ENCODE peak calls at places on chromosomes 6 and 20, in seven cellular contexts. E is endothelial cell, U is GM13976, C is breast epithelium, G is esophagus squamous epithelium, T is endodermal cell, D is lower leg skin. N is an unnamed sample.

GRCh38 chr6:21438237-21438985 is 155.1 kb upstream of the SOX4 start:
- DNase-seq in C (no peak), T (no peak), D (no peak), G (no peak), E (no peak), U (peak), N (no peak)

GRCh38 chr6:136499370-136499769 is 50.9 kb downstream of the MAP7 start:
- DNase-seq in D (no peak), U (no peak), T (no peak), G (no peak), E (no peak), C (no peak), N (no peak)

GRCh38 chr6:16243055-16243454 is 4.7 kb downstream of the GMPR start:
- DNase-seq in G (no peak), C (no peak), E (no peak), T (no peak), D (no peak), U (no peak), N (no peak)

GRCh38 chr20:10665791-10666190 is 8.0 kb downstream of the JAG1 start:
- DNase-seq in E (no peak), T (peak), D (peak), U (no peak), G (no peak), C (no peak), N (no peak)

GRCh38 chr6:109440325-109441068 is at the start of the genes PPIL6 and SMPD2:
- DNase-seq in E (peak), C (peak), T (peak), D (peak), G (peak), U (peak), N (peak)

GRCh38 chr6:142570221-142570671 is 268.4 kb downstream of the ADGRG6 start:
- DNase-seq in D (no peak), G (no peak), E (no peak), C (no peak), T (no peak), U (no peak), N (no peak)

GRCh38 chr6:110179406-110180227 is at the start of gene WASF1:
- DNase-seq in D (peak), T (peak), E (peak), C (peak), G (peak), U (peak), N (peak)

GRCh38 chr6:157535354-157536217 is 154.6 kb downstream of the ZDHHC14 start:
- DNase-seq in G (no peak), C (no peak), U (peak), D (peak), E (no peak), T (no peak), N (no peak)

GRCh38 chr6:18506387-18507017 is 119.4 kb downstream of the RNF144B start:
- DNase-seq in G (no peak), D (no peak), U (no peak), T (no peak), E (no peak), C (no peak), N (no peak)

GRCh38 chr6:81380718-81381338 is 371.7 kb downstream of the TENT5A start:
- DNase-seq in G (no peak), D (no peak), C (no peak), E (no peak), T (no peak), U (no peak), N (no peak)

GRCh38 chr6:36758516-36759176 is 61.0 kb downstream of the RAB44 start:
- DNase-seq in C (no peak), D (no peak), G (no peak), E (no peak), T (peak), U (no peak), N (no peak)

GRCh38 chr6:72421387-72421786 is 200.5 kb upstream of the KCNQ5 start:
- DNase-seq in T (no peak), C (no peak), U (no peak), E (no peak), G (no peak), D (no peak), N (no peak)

GRCh38 chr6:142374965-142375733 is 73.3 kb downstream of the ADGRG6 start:
- DNase-seq in T (no peak), G (no peak), D (no peak), C (no peak), U (no peak), E (no peak), N (no peak)

GRCh38 chr6:81822584-81822983 is 70.1 kb upstream of the TENT5A start:
- DNase-seq in U (no peak), T (no peak), C (no peak), E (no peak), D (no peak), G (no peak), N (no peak)

GRCh38 chr6:122736606-122737005 is 42.9 kb upstream of the FABP7 start:
- DNase-seq in U (no peak), G (no peak), C (no peak), E (no peak), T (no peak), D (no peak), N (no peak)

GRCh38 chr6:107715523-107716321 is 108.4 kb downstream of the SCML4 start:
- DNase-seq in E (no peak), C (no peak), T (peak), U (no peak), G (no peak), D (peak), N (no peak)

GRCh38 chr6:78966542-78966941 is 99.2 kb downstream of the IRAK1BP1 start:
- DNase-seq in D (no peak), U (no peak), E (no peak), T (no peak), C (no peak), G (no peak), N (no peak)

GRCh38 chr6:4078830-4079471 is at the start of gene FAM217A:
- DNase-seq in C (no peak), E (no peak), U (no peak), D (no peak), T (peak), G (no peak), N (no peak)

GRCh38 chr6:19719691-19720127 is 117.5 kb upstream of the ID4 start:
- DNase-seq in G (no peak), U (no peak), T (peak), C (no peak), D (no peak), E (no peak), N (no peak)

GRCh38 chr20:37562695-37563480 is 35.2 kb upstream of the BLCAP start:
- DNase-seq in G (no peak), D (peak), T (no peak), E (no peak), U (no peak), C (no peak), N (peak)

GRCh38 chr6:147950623-147950987 is 392.0 kb upstream of the SASH1 start:
- DNase-seq in T (no peak), G (no peak), U (no peak), C (no peak), E (no peak), D (no peak), N (no peak)

GRCh38 chr6:26159417-26160273 is 72.4 kb downstream of the HFE start:
- DNase-seq in T (peak), D (no peak), C (no peak), E (no peak), U (no peak), G (no peak), N (no peak)

GRCh38 chr20:61567204-61567603 is 315.1 kb downstream of the CDH4 start:
- DNase-seq in G (no peak), D (no peak), E (no peak), C (no peak), T (no peak), U (no peak), N (no peak)

GRCh38 chr6:113830140-113830539 is 27.0 kb upstream of the MARCKS start:
- DNase-seq in D (no peak), E (no peak), C (no peak), T (no peak), G (no peak), U (no peak), N (no peak)

DNA sequence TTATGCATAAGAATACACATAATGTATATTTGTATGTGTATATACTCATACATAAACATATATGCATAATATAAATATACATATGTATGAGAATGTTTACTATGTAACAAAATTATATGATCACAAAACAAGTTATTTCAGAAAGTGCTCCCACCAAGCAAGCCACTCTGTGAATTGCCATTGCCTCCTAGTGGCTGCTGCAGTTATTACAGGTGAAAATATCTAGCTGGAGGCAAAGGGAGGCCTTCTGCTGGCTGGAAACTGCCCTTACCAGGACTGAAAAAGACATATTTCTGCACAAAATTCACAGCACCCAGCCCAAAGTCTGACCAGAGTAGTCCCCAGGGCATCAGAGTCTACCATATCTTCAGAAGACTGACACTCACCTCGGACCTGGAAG is 14.4 kb upstream of the ADAM33 start:
- DNase-seq in E (no peak), T (peak), G (no peak), D (no peak), U (no peak), C (no peak), N (no peak)
- TF ChIP-seq CTCF in E (peak), T (peak), G (peak), D (no peak), U (no peak), C (no peak), N (peak)

GRCh38 chr6:151027936-151028838 is 162.7 kb downstream of the MTHFD1L start:
- DNase-seq in U (no peak), T (no peak), D (peak), G (no peak), C (no peak), E (no peak), N (no peak)
- TF ChIP-seq CTCF in U (no peak), T (no peak), D (no peak), G (no peak), C (no peak), E (no peak), N (no peak)

GRCh38 chr20:33490023-33490933 is at the start of gene CBFA2T2:
- DNase-seq in U (no peak), D (peak), G (no peak), T (no peak), C (peak), E (no peak), N (no peak)
- TF ChIP-seq CTCF in U (no peak), D (no peak), G (no peak), T (peak), C (no peak), E (no peak), N (peak)

GRCh38 chr20:41540916-41541315 is 77.3 kb downstream of the CHD6 start:
- DNase-seq in T (no peak), C (no peak), G (no peak), E (no peak), U (no peak), D (no peak), N (no peak)

GRCh38 chr20:41534842-41535241 is 83.3 kb downstream of the CHD6 start:
- DNase-seq in U (no peak), G (no peak), D (no peak), T (no peak), E (no peak), C (no peak), N (no peak)

GRCh38 chr20:41537865-41538264 is 80.3 kb downstream of the CHD6 start:
- DNase-seq in G (no peak), D (no peak), T (no peak), C (no peak), U (no peak), E (no peak), N (no peak)

GRCh38 chr20:41540459-41540858 is 77.7 kb downstream of the CHD6 start:
- DNase-seq in T (no peak), C (no peak), U (no peak), E (no peak), D (no peak), G (no peak), N (no peak)

GRCh38 chr20:41538810-41539596 is 79.2 kb downstream of the CHD6 start:
- DNase-seq in E (no peak), D (no peak), C (no peak), U (no peak), G (no peak), T (no peak), N (no peak)
- TF ChIP-seq CTCF in E (no peak), D (no peak), C (no peak), U (no peak), G (no peak), T (peak), N (no peak)

DNA sequence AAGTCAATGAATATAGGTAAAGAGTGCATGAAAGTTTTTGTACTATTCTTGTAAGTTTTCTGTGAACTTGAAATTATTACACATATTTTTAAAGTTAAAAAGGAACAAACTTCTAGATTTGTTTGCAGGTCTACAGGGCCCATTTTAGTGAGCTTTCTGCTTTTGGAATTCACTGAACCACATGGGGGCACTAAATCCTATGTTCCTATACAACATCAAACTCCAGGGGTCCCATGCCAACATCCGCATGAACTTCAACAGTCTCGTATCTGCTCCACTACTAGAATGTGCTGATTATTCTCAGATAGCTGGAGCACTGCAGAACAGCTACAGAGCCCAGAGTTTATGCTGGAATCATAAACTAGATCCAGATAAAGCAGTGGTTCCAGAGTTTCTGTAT is 347.9 kb upstream of the SPTLC3 start:
- DNase-seq in C (no peak), G (no peak), D (no peak), T (peak), U (no peak), E (peak), N (no peak)
- TF ChIP-seq CTCF in C (no peak), G (no peak), D (no peak), T (peak), U (no peak), E (peak), N (peak)

DNA sequence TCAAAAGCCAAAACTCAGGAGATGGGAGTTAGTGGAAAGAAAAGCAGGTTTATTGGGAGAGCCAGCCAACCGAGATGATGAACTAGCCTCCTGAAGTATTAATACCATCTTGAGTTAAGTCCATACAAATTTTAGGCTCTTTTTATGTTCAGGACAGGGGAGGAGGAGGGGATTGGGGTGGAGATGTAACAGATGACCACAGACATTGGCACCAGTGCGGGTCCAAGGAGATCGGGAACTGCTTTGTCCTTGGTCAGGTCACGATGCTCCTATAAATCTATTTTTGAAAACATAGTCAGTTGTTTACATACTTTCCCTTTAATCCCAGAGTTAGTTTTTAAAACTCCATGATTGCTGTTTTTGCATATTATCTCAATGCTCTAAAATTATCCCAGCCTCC is 219.6 kb downstream of the ANKRD60 start:
- DNase-seq in E (no peak), U (no peak), D (no peak), G (no peak), T (no peak), C (no peak), N (no peak)
- TF ChIP-seq CTCF in E (no peak), U (no peak), D (no peak), G (no peak), T (no peak), C (no peak), N (no peak)